ENCODE peak calls at places on chromosomes 2 and 18, in ten cellular contexts. X is H54, B is BJ, T is foreskin fibroblast, O is GM20000, A is amniotic stem cell, C is body of pancreas, L is bronchial epithelial cell, W is DMS153, V is HT-29. K is an unnamed sample.

GRCh38 chr2:1784087-1784486 is 39.8 kb upstream of the PXDN start:
- DNase-seq in X (no peak), B (no peak), T (peak), O (no peak), A (no peak), C (no peak), L (no peak), W (no peak), V (no peak), K (no peak)

GRCh38 chr2:120272763-120273481 is 20.3 kb downstream of the RALB start:
- DNase-seq in X (no peak), B (no peak), T (no peak), O (no peak), A (no peak), C (no peak), L (no peak), W (no peak), V (no peak), K (no peak)

GRCh38 chr2:46634905-46635304 is 155.5 kb downstream of the TMEM247 start:
- DNase-seq in X (no peak), B (no peak), T (no peak), O (no peak), A (no peak), C (no peak), L (peak), W (no peak), V (peak), K (no peak)

GRCh38 chr2:98172150-98172765 is 85.3 kb downstream of the VWA3B start:
- DNase-seq in X (no peak), B (no peak), T (no peak), O (no peak), A (no peak), C (no peak), L (no peak), W (no peak), V (no peak), K (no peak)

GRCh38 chr2:74834806-74835755 is 1.2 kb downstream of the HK2 start:
- DNase-seq in X (no peak), B (no peak), T (peak), O (peak), A (no peak), C (peak), L (peak), W (no peak), V (peak), K (no peak)

GRCh38 chr2:119407430-119408220 is 24.0 kb upstream of the TMEM37 start:
- DNase-seq in X (peak), B (no peak), T (peak), O (peak), A (peak), C (peak), L (peak), W (peak), V (peak), K (no peak)

GRCh38 chr2:44247924-44248323 is 27.4 kb upstream of the SLC3A1 start:
- DNase-seq in X (no peak), B (no peak), T (no peak), O (no peak), A (no peak), C (no peak), L (no peak), W (no peak), V (peak), K (no peak)

GRCh38 chr2:3278521-3279218 is 98.9 kb downstream of the EIPR1 start:
- DNase-seq in X (no peak), B (no peak), T (no peak), O (no peak), A (no peak), C (no peak), L (no peak), W (no peak), V (no peak), K (peak)

GRCh38 chr18:11125372-11126315 is 23.7 kb downstream of the PIEZO2 start:
- DNase-seq in X (no peak), B (no peak), T (no peak), O (no peak), A (no peak), C (no peak), L (no peak), W (no peak), V (no peak), K (no peak)

GRCh38 chr2:211899871-211900482 is 638.6 kb downstream of the ERBB4 start:
- DNase-seq in X (no peak), B (no peak), T (no peak), O (no peak), A (no peak), C (no peak), L (no peak), W (no peak), V (no peak), K (no peak)

K was measured in breast epithelium.